ENCODE peak calls at places on chromosomes 2 and 18, in five cellular contexts. One of them, this sample, is unnamed.
A peak's percentile ranks its signal among the peaks of the same experiment; 100 is the strongest.

GRCh38 chr2:23385351-23385747 is 370 bp downstream of the KLHL29 start:
- DNase-seq in cardiac fibroblast: peak; percentile 46
- DNase-seq in astrocyte of the spinal cord: peak; percentile 49
- DNase-seq in bronchial epithelial cell: no peak
- DNase-seq in stomach: no peak
- DNase-seq in this sample: peak; percentile 55

GRCh38 chr18:50661013-50661412 is 101.1 kb downstream of the MAPK4 start:
- DNase-seq in cardiac fibroblast: no peak
- DNase-seq in stomach: no peak
- DNase-seq in astrocyte of the spinal cord: no peak
- DNase-seq in bronchial epithelial cell: no peak
- DNase-seq in this sample: no peak

GRCh38 chr2:41647468-41648042 is 400.3 kb upstream of the PKDCC start:
- DNase-seq in astrocyte of the spinal cord: peak; percentile 4
- DNase-seq in stomach: no peak
- DNase-seq in cardiac fibroblast: peak; percentile 42
- DNase-seq in bronchial epithelial cell: peak; percentile 5
- DNase-seq in this sample: no peak

GRCh38 chr2:148674063-148675020 is 29.8 kb downstream of the EPC2 start:
- DNase-seq in stomach: no peak
- DNase-seq in astrocyte of the spinal cord: no peak
- DNase-seq in cardiac fibroblast: no peak
- DNase-seq in bronchial epithelial cell: peak; percentile 56
- DNase-seq in this sample: peak; percentile 58

GRCh38 chr2:39686470-39686869 is 20.8 kb downstream of the TMEM178A start:
- DNase-seq in bronchial epithelial cell: no peak
- DNase-seq in astrocyte of the spinal cord: no peak
- DNase-seq in stomach: no peak
- DNase-seq in cardiac fibroblast: no peak
- DNase-seq in this sample: no peak

GRCh38 chr2:138275881-138276280 is 225.7 kb upstream of the SPOPL start:
- DNase-seq in cardiac fibroblast: no peak
- DNase-seq in astrocyte of the spinal cord: peak; percentile 43
- DNase-seq in stomach: no peak
- DNase-seq in bronchial epithelial cell: peak; percentile 87
- DNase-seq in this sample: peak; percentile 60

GRCh38 chr2:73266061-73266891 is 18.0 kb downstream of the FBXO41 start:
- DNase-seq in astrocyte of the spinal cord: no peak
- DNase-seq in stomach: no peak
- DNase-seq in bronchial epithelial cell: no peak
- DNase-seq in cardiac fibroblast: no peak
- DNase-seq in this sample: peak; percentile 58

GRCh38 chr2:62196278-62196901 is 475 bp downstream of the B3GNT2 start:
- DNase-seq in cardiac fibroblast: no peak
- DNase-seq in astrocyte of the spinal cord: no peak
- DNase-seq in stomach: peak; percentile 45
- DNase-seq in bronchial epithelial cell: peak; percentile 15
- DNase-seq in this sample: no peak

GRCh38 chr2:74357627-74358026 is 14.4 kb upstream of the SLC4A5 start:
- DNase-seq in bronchial epithelial cell: no peak
- DNase-seq in cardiac fibroblast: no peak
- DNase-seq in astrocyte of the spinal cord: peak; percentile 7
- DNase-seq in stomach: no peak
- DNase-seq in this sample: no peak

GRCh38 chr18:51537487-51537886 is 340.0 kb upstream of the MEX3C start:
- DNase-seq in cardiac fibroblast: peak; percentile 78
- DNase-seq in astrocyte of the spinal cord: no peak
- DNase-seq in stomach: no peak
- DNase-seq in bronchial epithelial cell: peak; percentile 69
- DNase-seq in this sample: peak; percentile 82

GRCh38 chr2:101806123-101806522 is 108.6 kb downstream of the MAP4K4 start:
- DNase-seq in astrocyte of the spinal cord: peak; percentile 84
- DNase-seq in stomach: no peak
- DNase-seq in cardiac fibroblast: peak; percentile 83
- DNase-seq in bronchial epithelial cell: peak; percentile 55
- DNase-seq in this sample: peak; percentile 75

GRCh38 chr2:191008286-191008685 is 5.7 kb downstream of the STAT1 start:
- DNase-seq in astrocyte of the spinal cord: no peak
- DNase-seq in bronchial epithelial cell: no peak
- DNase-seq in cardiac fibroblast: no peak
- DNase-seq in stomach: no peak
- DNase-seq in this sample: no peak

GRCh38 chr2:5914831-5915611 is 222.8 kb downstream of the SOX11 start:
- DNase-seq in astrocyte of the spinal cord: peak; percentile 97
- DNase-seq in bronchial epithelial cell: no peak
- DNase-seq in cardiac fibroblast: peak; percentile 1
- DNase-seq in stomach: no peak
- DNase-seq in this sample: no peak

GRCh38 chr2:205763708-205764501 is 81.6 kb downstream of the NRP2 start:
- DNase-seq in astrocyte of the spinal cord: peak; percentile 93
- DNase-seq in cardiac fibroblast: peak; percentile 89
- DNase-seq in stomach: peak; percentile 50
- DNase-seq in bronchial epithelial cell: peak; percentile 86
- DNase-seq in this sample: peak; percentile 86

GRCh38 chr18:23871410-23871809 is 143.1 kb upstream of the TTC39C start:
- DNase-seq in cardiac fibroblast: peak; percentile 29
- DNase-seq in bronchial epithelial cell: peak; percentile 91
- DNase-seq in stomach: peak; percentile 36
- DNase-seq in astrocyte of the spinal cord: no peak
- DNase-seq in this sample: peak; percentile 91

GRCh38 chr18:50644146-50644545 is 84.3 kb downstream of the MAPK4 start:
- DNase-seq in astrocyte of the spinal cord: no peak
- DNase-seq in stomach: no peak
- DNase-seq in bronchial epithelial cell: no peak
- DNase-seq in cardiac fibroblast: no peak
- DNase-seq in this sample: no peak

GRCh38 chr18:70322928-70323327 is 34.1 kb downstream of the SOCS6 start:
- DNase-seq in bronchial epithelial cell: peak; percentile 66
- DNase-seq in cardiac fibroblast: peak; percentile 50
- DNase-seq in astrocyte of the spinal cord: peak; percentile 64
- DNase-seq in stomach: no peak
- DNase-seq in this sample: peak; percentile 70

GRCh38 chr2:158936978-158937377 is 31.5 kb upstream of the TANC1 start:
- DNase-seq in astrocyte of the spinal cord: peak; percentile 85
- DNase-seq in bronchial epithelial cell: peak; percentile 87
- DNase-seq in stomach: no peak
- DNase-seq in cardiac fibroblast: peak; percentile 94
- DNase-seq in this sample: peak; percentile 87

GRCh38 chr18:38369772-38370690 is 804.4 kb upstream of the CELF4 start:
- DNase-seq in astrocyte of the spinal cord: peak; percentile 25
- DNase-seq in bronchial epithelial cell: peak; percentile 72
- DNase-seq in stomach: no peak
- DNase-seq in cardiac fibroblast: no peak
- DNase-seq in this sample: peak; percentile 23

GRCh38 chr18:76981388-76981968 is 151.1 kb downstream of the MBP start:
- DNase-seq in cardiac fibroblast: no peak
- DNase-seq in bronchial epithelial cell: no peak
- DNase-seq in astrocyte of the spinal cord: no peak
- DNase-seq in stomach: peak; percentile 61
- DNase-seq in this sample: no peak

GRCh38 chr2:184416514-184416913 is 181.8 kb upstream of the ZNF804A start:
- DNase-seq in stomach: no peak
- DNase-seq in bronchial epithelial cell: no peak
- DNase-seq in astrocyte of the spinal cord: no peak
- DNase-seq in cardiac fibroblast: no peak
- DNase-seq in this sample: no peak

GRCh38 chr2:158806941-158807340 is 11.8 kb downstream of the DAPL1 start:
- DNase-seq in stomach: no peak
- DNase-seq in bronchial epithelial cell: no peak
- DNase-seq in astrocyte of the spinal cord: no peak
- DNase-seq in cardiac fibroblast: no peak
- DNase-seq in this sample: no peak

GRCh38 chr2:29425866-29426265 is 310.7 kb downstream of the CLIP4 start:
- DNase-seq in cardiac fibroblast: no peak
- DNase-seq in astrocyte of the spinal cord: no peak
- DNase-seq in stomach: no peak
- DNase-seq in bronchial epithelial cell: no peak
- DNase-seq in this sample: peak; percentile 9

GRCh38 chr2:75698928-75699327 is 11.8 kb downstream of the GCFC2 start:
- DNase-seq in stomach: no peak
- DNase-seq in astrocyte of the spinal cord: no peak
- DNase-seq in cardiac fibroblast: no peak
- DNase-seq in bronchial epithelial cell: no peak
- DNase-seq in this sample: no peak

GRCh38 chr2:45651415-45652089 is at the start of gene PRKCE:
- DNase-seq in cardiac fibroblast: peak; percentile 24
- DNase-seq in stomach: peak; percentile 61
- DNase-seq in bronchial epithelial cell: no peak
- DNase-seq in astrocyte of the spinal cord: peak; percentile 29
- DNase-seq in this sample: peak; percentile 29

GRCh38 chr18:2417861-2418610 is 153.3 kb downstream of the METTL4 start:
- DNase-seq in stomach: no peak
- DNase-seq in bronchial epithelial cell: peak; percentile 77
- DNase-seq in cardiac fibroblast: no peak
- DNase-seq in astrocyte of the spinal cord: peak; percentile 56
- DNase-seq in this sample: peak; percentile 55

GRCh38 chr18:63613420-63613819 is 26.3 kb downstream of the SERPINB13 start:
- DNase-seq in stomach: no peak
- DNase-seq in astrocyte of the spinal cord: no peak
- DNase-seq in cardiac fibroblast: no peak
- DNase-seq in bronchial epithelial cell: no peak
- DNase-seq in this sample: no peak

GRCh38 chr2:177598321-177598922 is 205.8 kb downstream of the AGPS start:
- DNase-seq in astrocyte of the spinal cord: peak; percentile 69
- DNase-seq in cardiac fibroblast: peak; percentile 78
- DNase-seq in stomach: no peak
- DNase-seq in bronchial epithelial cell: no peak
- DNase-seq in this sample: no peak

GRCh38 chr2:28377984-28378678 is 14.5 kb upstream of the FOSL2 start:
- DNase-seq in cardiac fibroblast: no peak
- DNase-seq in bronchial epithelial cell: peak; percentile 96
- DNase-seq in stomach: peak; percentile 94
- DNase-seq in astrocyte of the spinal cord: no peak
- DNase-seq in this sample: peak; percentile 95

GRCh38 chr2:26345284-26345553 is 724 bp upstream of the SELENOI start:
- DNase-seq in bronchial epithelial cell: no peak
- DNase-seq in cardiac fibroblast: no peak
- DNase-seq in astrocyte of the spinal cord: no peak
- DNase-seq in stomach: no peak
- DNase-seq in this sample: no peak

GRCh38 chr18:72808688-72809087 is 59.1 kb downstream of the NETO1 start:
- DNase-seq in stomach: no peak
- DNase-seq in astrocyte of the spinal cord: no peak
- DNase-seq in cardiac fibroblast: no peak
- DNase-seq in bronchial epithelial cell: no peak
- DNase-seq in this sample: no peak

GRCh38 chr2:173249661-173250641 is 104.7 kb upstream of the CDCA7 start:
- DNase-seq in cardiac fibroblast: no peak
- DNase-seq in bronchial epithelial cell: no peak
- DNase-seq in astrocyte of the spinal cord: no peak
- DNase-seq in stomach: no peak
- DNase-seq in this sample: no peak
- H3K4me3 ChIP-seq in cardiac fibroblast: no peak overlapping the region
- H3K4me3 ChIP-seq in bronchial epithelial cell: no peak overlapping the region
- H3K4me3 ChIP-seq in astrocyte of the spinal cord: no peak overlapping the region
- H3K4me3 ChIP-seq in stomach: no peak overlapping the region
- H3K4me3 ChIP-seq in this sample: no peak overlapping the region

GRCh38 chr2:10331033-10331701 is 28.5 kb downstream of the HPCAL1 start:
- DNase-seq in astrocyte of the spinal cord: no peak
- DNase-seq in bronchial epithelial cell: no peak
- DNase-seq in cardiac fibroblast: peak; percentile 45
- DNase-seq in stomach: peak; percentile 78
- DNase-seq in this sample: no peak
- H3K4me3 ChIP-seq in astrocyte of the spinal cord: no peak overlapping the region
- H3K4me3 ChIP-seq in bronchial epithelial cell: no peak overlapping the region
- H3K4me3 ChIP-seq in cardiac fibroblast: no peak overlapping the region
- H3K4me3 ChIP-seq in stomach: peak overlapping the region; percentile 12
- H3K4me3 ChIP-seq in this sample: no peak overlapping the region

GRCh38 chr2:37586663-37587409 is 84.6 kb downstream of the CDC42EP3 start:
- DNase-seq in stomach: no peak
- DNase-seq in astrocyte of the spinal cord: no peak
- DNase-seq in cardiac fibroblast: no peak
- DNase-seq in bronchial epithelial cell: peak; percentile 29
- DNase-seq in this sample: no peak

GRCh38 chr2:37587817-37588216 is 83.6 kb downstream of the CDC42EP3 start:
- DNase-seq in cardiac fibroblast: no peak
- DNase-seq in stomach: no peak
- DNase-seq in astrocyte of the spinal cord: no peak
- DNase-seq in bronchial epithelial cell: peak; percentile 29
- DNase-seq in this sample: no peak

GRCh38 chr2:37583867-37584266 is 87.6 kb downstream of the CDC42EP3 start:
- DNase-seq in astrocyte of the spinal cord: peak; percentile 68
- DNase-seq in stomach: no peak
- DNase-seq in bronchial epithelial cell: peak; percentile 70
- DNase-seq in cardiac fibroblast: no peak
- DNase-seq in this sample: peak; percentile 49

GRCh38 chr2:37585295-37585908 is 86.0 kb downstream of the CDC42EP3 start:
- DNase-seq in bronchial epithelial cell: peak; percentile 35
- DNase-seq in astrocyte of the spinal cord: no peak
- DNase-seq in stomach: peak; percentile 66
- DNase-seq in cardiac fibroblast: no peak
- DNase-seq in this sample: peak; percentile 57

DNA sequence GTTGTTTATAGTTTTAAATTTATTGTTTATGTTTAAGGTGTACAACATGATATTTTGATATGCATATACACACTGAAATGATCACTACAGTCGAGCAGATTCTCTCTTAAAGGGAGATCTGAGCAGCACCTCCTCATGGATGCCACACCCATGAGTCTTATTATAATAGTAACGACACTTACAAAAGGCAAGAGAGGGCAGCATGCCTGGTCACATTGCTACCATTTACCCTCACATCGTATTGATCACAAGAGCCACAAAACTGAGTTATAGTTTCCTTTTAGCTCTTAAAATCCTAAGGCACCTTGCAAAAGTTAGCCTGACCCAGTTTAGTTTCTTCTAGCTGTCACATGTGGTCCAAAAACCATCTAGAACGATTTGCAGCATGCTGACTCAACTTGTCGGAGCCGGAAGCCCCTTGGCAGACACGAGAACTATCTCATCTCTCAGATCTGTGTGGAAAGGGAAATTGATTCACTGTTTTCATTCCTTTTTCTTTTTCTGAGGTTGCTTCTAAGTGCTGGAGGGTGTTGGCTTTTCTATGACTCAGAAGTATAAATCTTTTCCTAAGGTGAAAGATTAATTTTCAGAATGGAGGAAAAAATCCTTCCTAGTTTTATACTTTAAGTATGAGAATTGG is 85.3 kb downstream of the CDC42EP3 start:
- DNase-seq in bronchial epithelial cell: peak; percentile 95
- DNase-seq in stomach: peak; percentile 28
- DNase-seq in astrocyte of the spinal cord: peak; percentile 94
- DNase-seq in cardiac fibroblast: peak; percentile 78
- DNase-seq in this sample: peak; percentile 92
- H3K4me3 ChIP-seq in bronchial epithelial cell: no peak overlapping the region
- H3K4me3 ChIP-seq in stomach: no peak overlapping the region
- H3K4me3 ChIP-seq in astrocyte of the spinal cord: no peak overlapping the region
- H3K4me3 ChIP-seq in cardiac fibroblast: no peak overlapping the region
- H3K4me3 ChIP-seq in this sample: no peak overlapping the region

GRCh38 chr2:100494712-100495111 is 24.4 kb downstream of the NMS start:
- DNase-seq in cardiac fibroblast: no peak
- DNase-seq in stomach: no peak
- DNase-seq in astrocyte of the spinal cord: no peak
- DNase-seq in bronchial epithelial cell: no peak
- DNase-seq in this sample: no peak
- H3K4me3 ChIP-seq in cardiac fibroblast: no peak overlapping the region
- H3K4me3 ChIP-seq in stomach: no peak overlapping the region
- H3K4me3 ChIP-seq in astrocyte of the spinal cord: no peak overlapping the region
- H3K4me3 ChIP-seq in bronchial epithelial cell: no peak overlapping the region
- H3K4me3 ChIP-seq in this sample: no peak overlapping the region